ENCODE peak calls at places on chromosome 11, in eight cellular contexts. R, H, K, L, B, Q, T and Z are unnamed samples.

GRCh38 chr11:129935723-129936122 is 40.3 kb upstream of the NFRKB start:
- DNase-seq in R (no peak), H (no peak), K (no peak), L (no peak), B (no peak), Q (no peak), T (no peak), Z (no peak)

GRCh38 chr11:2868604-2869526 is 16.7 kb downstream of the CDKN1C start:
- DNase-seq in R (no peak), H (no peak), K (no peak), L (no peak), B (no peak), Q (no peak), T (no peak), Z (no peak)

GRCh38 chr11:15675683-15676082 is 561.0 kb downstream of the INSC start:
- DNase-seq in R (no peak), H (no peak), K (no peak), L (no peak), B (no peak), Q (no peak), T (no peak), Z (no peak)

GRCh38 chr11:73330569-73331093 is 22.6 kb downstream of the ARHGEF17 start:
- DNase-seq in R (peak), H (no peak), K (peak), L (no peak), B (peak), Q (no peak), T (no peak), Z (no peak)

GRCh38 chr11:16001899-16002426 is 354.4 kb downstream of the SOX6 start:
- DNase-seq in R (peak), H (peak), K (peak), L (no peak), B (no peak), Q (no peak), T (no peak), Z (peak)

GRCh38 chr11:69921429-69922014 is 102.3 kb upstream of the FGF3 start:
- DNase-seq in R (no peak), H (no peak), K (no peak), L (no peak), B (no peak), Q (no peak), T (peak), Z (no peak)

GRCh38 chr11:71964641-71965040 is 34.1 kb upstream of the IL18BP start:
- DNase-seq in R (no peak), H (no peak), K (no peak), L (no peak), B (no peak), Q (no peak), T (no peak), Z (no peak)

GRCh38 chr11:114586797-114587196 is 8.8 kb downstream of the NXPE4 start:
- DNase-seq in R (no peak), H (no peak), K (peak), L (no peak), B (no peak), Q (no peak), T (no peak), Z (no peak)

GRCh38 chr11:8247312-8247711 is 16.4 kb downstream of the LMO1 start:
- DNase-seq in R (no peak), H (no peak), K (peak), L (no peak), B (peak), Q (no peak), T (no peak), Z (peak)

GRCh38 chr11:118046051-118046963 is 30.6 kb upstream of the TMPRSS4 start:
- DNase-seq in R (no peak), H (no peak), K (no peak), L (no peak), B (no peak), Q (no peak), T (no peak), Z (no peak)

GRCh38 chr11:75337195-75337654 is 14.2 kb downstream of the ARRB1 start:
- DNase-seq in R (peak), H (no peak), K (peak), L (no peak), B (no peak), Q (no peak), T (no peak), Z (no peak)

GRCh38 chr11:74004694-74005615 is 3.9 kb downstream of the UCP3 start:
- DNase-seq in R (no peak), H (no peak), K (no peak), L (no peak), B (no peak), Q (peak), T (no peak), Z (peak)

GRCh38 chr11:117606211-117606610 is 190.8 kb downstream of the DSCAML1 start:
- DNase-seq in R (no peak), H (no peak), K (no peak), L (no peak), B (no peak), Q (no peak), T (no peak), Z (no peak)

GRCh38 chr11:8233691-8234424 is 29.8 kb downstream of the LMO1 start:
- DNase-seq in R (peak), H (no peak), K (peak), L (peak), B (no peak), Q (no peak), T (no peak), Z (no peak)

GRCh38 chr11:77602385-77603105 is 12.8 kb downstream of the AQP11 start:
- DNase-seq in R (peak), H (peak), K (peak), L (peak), B (no peak), Q (no peak), T (no peak), Z (no peak)

GRCh38 chr11:106468091-106468490 is 390.6 kb downstream of the AASDHPPT start:
- DNase-seq in R (peak), H (peak), K (peak), L (no peak), B (no peak), Q (no peak), T (no peak), Z (no peak)

GRCh38 chr11:114775849-114776621 is 97.7 kb downstream of the NXPE2 start:
- DNase-seq in R (no peak), H (no peak), K (no peak), L (no peak), B (no peak), Q (no peak), T (no peak), Z (no peak)

GRCh38 chr11:74636633-74637184 is 44.3 kb downstream of the POLD3 start:
- DNase-seq in R (peak), H (peak), K (peak), L (no peak), B (no peak), Q (no peak), T (no peak), Z (no peak)

GRCh38 chr11:28938091-28938490 is 829.9 kb downstream of the METTL15 start:
- DNase-seq in R (peak), H (no peak), K (no peak), L (no peak), B (no peak), Q (no peak), T (no peak), Z (no peak)

GRCh38 chr11:250740-251299 is 14.0 kb downstream of the PSMD13 start:
- DNase-seq in R (peak), H (no peak), K (peak), L (peak), B (peak), Q (peak), T (no peak), Z (peak)

GRCh38 chr11:58165504-58166106 is 23.3 kb upstream of the OR9Q2 start:
- DNase-seq in R (no peak), H (peak), K (no peak), L (no peak), B (no peak), Q (no peak), T (no peak), Z (no peak)

GRCh38 chr11:279966-280761 is 2.0 kb downstream of the NLRP6 start:
- DNase-seq in R (peak), H (no peak), K (no peak), L (no peak), B (no peak), Q (no peak), T (peak), Z (no peak)

GRCh38 chr11:27391336-27392015 is 28.5 kb upstream of the CCDC34 start:
- DNase-seq in R (peak), H (peak), K (peak), L (no peak), B (no peak), Q (no peak), T (no peak), Z (no peak)

GRCh38 chr11:79484872-79485271 is 44.0 kb upstream of the TENM4 start:
- DNase-seq in R (no peak), H (no peak), K (no peak), L (no peak), B (no peak), Q (no peak), T (no peak), Z (no peak)

GRCh38 chr11:47477323-47477722 is 28.4 kb upstream of the RAPSN start:
- DNase-seq in R (peak), H (no peak), K (peak), L (no peak), B (no peak), Q (no peak), T (no peak), Z (no peak)

GRCh38 chr11:103624708-103625623 is 411.5 kb upstream of the DDI1 start:
- DNase-seq in R (peak), H (no peak), K (peak), L (no peak), B (no peak), Q (no peak), T (no peak), Z (no peak)

GRCh38 chr11:1755344-1756023 is 5.1 kb upstream of the IFITM10 start:
- DNase-seq in R (no peak), H (no peak), K (no peak), L (no peak), B (no peak), Q (no peak), T (peak), Z (no peak)

GRCh38 chr11:22792497-22792896 is 37.1 kb downstream of the SVIP start:
- DNase-seq in R (peak), H (peak), K (peak), L (no peak), B (no peak), Q (no peak), T (no peak), Z (no peak)

GRCh38 chr11:68956547-68957254 is 24.1 kb downstream of the MRGPRD start:
- DNase-seq in R (no peak), H (no peak), K (no peak), L (no peak), B (no peak), Q (no peak), T (no peak), Z (no peak)

GRCh38 chr11:45658292-45658991 is 7.0 kb downstream of the CHST1 start:
- DNase-seq in R (peak), H (no peak), K (peak), L (no peak), B (no peak), Q (no peak), T (no peak), Z (peak)

GRCh38 chr11:122309262-122309925 is 193.4 kb upstream of the BLID start:
- DNase-seq in R (no peak), H (no peak), K (no peak), L (peak), B (no peak), Q (no peak), T (no peak), Z (no peak)

GRCh38 chr11:67558084-67558772 is 25.4 kb upstream of the GSTP1 start:
- DNase-seq in R (no peak), H (peak), K (no peak), L (no peak), B (no peak), Q (no peak), T (no peak), Z (peak)